ENCODE peak calls at places on chromosomes 2 and 18, in seven cellular contexts. N is Peyer's patch, Y is GM12865, V is hepatocyte, A is psoas muscle, W is brain microvascular endothelial cell, E is uterus. P is an unnamed sample.

GRCh38 chr2:233926806-233927205 is 9.6 kb downstream of the TRPM8 start:
- DNase-seq in A (no peak), W (no peak), E (no peak), Y (no peak), V (no peak), N (no peak), P (no peak)

GRCh38 chr2:113005030-113005509 is at the start of gene IL36A:
- DNase-seq in E (no peak), N (no peak), V (no peak), W (no peak), A (no peak), Y (no peak), P (no peak)

GRCh38 chr2:100907832-100908231 is 87.9 kb downstream of the NPAS2 start:
- DNase-seq in A (no peak), V (no peak), W (no peak), N (no peak), E (no peak), Y (no peak), P (no peak)

GRCh38 chr2:200667397-200667796 is 81.6 kb downstream of the AOX1 start:
- DNase-seq in A (no peak), Y (no peak), N (no peak), W (no peak), E (no peak), V (no peak), P (no peak)

GRCh38 chr2:38997784-38998183 is 108.1 kb downstream of the ARHGEF33 start:
- DNase-seq in Y (no peak), E (no peak), N (no peak), A (no peak), W (peak; percentile 89), V (peak; percentile 9), P (no peak)

GRCh38 chr18:52341617-52342381 is 1.8 kb downstream of the DCC start:
- DNase-seq in E (no peak), N (no peak), A (peak; percentile 35), Y (no peak), V (peak; percentile 50), W (no peak), P (no peak)

GRCh38 chr2:96930351-96931015 is 55.9 kb downstream of the FAM178B start:
- DNase-seq in W (no peak), N (no peak), A (no peak), V (no peak), E (no peak), Y (no peak), P (no peak)

GRCh38 chr2:75130171-75130570 is 69.1 kb downstream of the TACR1 start:
- DNase-seq in V (no peak), E (no peak), A (no peak), Y (peak; percentile 24), N (no peak), W (no peak), P (no peak)

GRCh38 chr18:65215865-65216466 is 534.8 kb upstream of the CDH7 start:
- DNase-seq in N (no peak), Y (no peak), W (no peak), A (no peak), V (no peak), E (no peak), P (no peak)

GRCh38 chr2:225867071-225867470 is 467.6 kb downstream of the NYAP2 start:
- DNase-seq in Y (no peak), V (no peak), W (peak; percentile 18), N (no peak), E (no peak), A (no peak), P (no peak)

GRCh38 chr2:80117401-80117800 is 187.2 kb downstream of the LRRTM1 start:
- DNase-seq in V (no peak), N (no peak), A (no peak), Y (no peak), W (no peak), E (no peak), P (no peak)

GRCh38 chr2:232146294-232146693 is 184.8 kb downstream of the DIS3L2 start:
- DNase-seq in V (no peak), Y (no peak), W (peak; percentile 66), A (no peak), E (no peak), N (no peak), P (no peak)

GRCh38 chr2:173221937-173222594 is 132.6 kb upstream of the CDCA7 start:
- DNase-seq in V (no peak), N (no peak), W (no peak), E (no peak), Y (peak; percentile 48), A (no peak), P (no peak)

GRCh38 chr2:196516541-196516940 is 123.0 kb upstream of the CCDC150 start:
- DNase-seq in E (no peak), W (no peak), Y (no peak), V (no peak), N (no peak), A (no peak), P (no peak)

GRCh38 chr2:60333264-60333663 is 220.2 kb downstream of the BCL11A start:
- DNase-seq in V (no peak), N (no peak), E (no peak), A (no peak), Y (no peak), W (no peak), P (no peak)

GRCh38 chr2:63975437-63976124 is 43.6 kb downstream of the VPS54 start:
- DNase-seq in A (no peak), E (no peak), Y (no peak), V (no peak), N (no peak), W (no peak), P (no peak)

GRCh38 chr2:3320910-3321605 is 56.6 kb downstream of the EIPR1 start:
- DNase-seq in Y (no peak), V (no peak), W (no peak), N (no peak), A (no peak), E (no peak), P (no peak)

GRCh38 chr2:206164261-206164862 is 4.7 kb downstream of the EEF1B2 start:
- DNase-seq in Y (peak; percentile 10), E (peak; percentile 28), W (peak; percentile 39), V (peak; percentile 47), N (peak; percentile 63), A (no peak), P (no peak)

GRCh38 chr2:16361261-16361990 is 304.2 kb downstream of the CYRIA start:
- DNase-seq in W (no peak), N (no peak), Y (no peak), A (no peak), V (no peak), E (no peak), P (no peak)
- TF ChIP-seq CTCF in W (no peak), N (no peak), Y (no peak), A (no peak), V (no peak), E (no peak), P (no peak)

GRCh38 chr2:78541088-78541450 is 484.4 kb upstream of the REG3G start:
- DNase-seq in A (no peak), V (no peak), W (no peak), Y (no peak), E (no peak), N (no peak), P (no peak)
- H3K4me3 ChIP-seq in A (no peak overlapping the region), V (no peak overlapping the region), W (no peak overlapping the region), Y (no peak overlapping the region), E (no peak overlapping the region), N (no peak overlapping the region), P (no peak overlapping the region)

DNA sequence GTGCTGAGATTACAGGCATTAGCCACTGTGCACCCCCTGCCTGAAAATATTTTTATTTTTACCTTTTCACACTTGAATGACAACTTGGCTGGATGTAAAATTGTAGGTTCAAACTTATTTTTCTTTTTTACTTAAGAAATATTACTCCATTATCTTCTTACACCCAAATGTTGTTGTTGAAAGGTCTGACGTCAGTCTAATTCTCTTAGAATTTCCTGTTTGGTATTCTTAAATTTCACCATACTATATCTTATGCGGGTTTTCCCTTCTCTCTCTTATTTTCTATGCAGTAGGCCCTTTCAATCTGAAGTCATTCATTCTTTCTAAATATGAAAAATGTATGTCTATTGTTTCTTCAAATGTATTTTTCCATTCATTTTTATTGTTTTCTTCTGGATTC is 29.1 kb upstream of the RAB11FIP5 start:
- DNase-seq in E (no peak), N (no peak), V (no peak), A (no peak), Y (no peak), W (no peak), P (no peak)
- TF ChIP-seq CTCF in E (no peak), N (no peak), V (no peak), A (no peak), Y (no peak), W (no peak), P (no peak)

DNA sequence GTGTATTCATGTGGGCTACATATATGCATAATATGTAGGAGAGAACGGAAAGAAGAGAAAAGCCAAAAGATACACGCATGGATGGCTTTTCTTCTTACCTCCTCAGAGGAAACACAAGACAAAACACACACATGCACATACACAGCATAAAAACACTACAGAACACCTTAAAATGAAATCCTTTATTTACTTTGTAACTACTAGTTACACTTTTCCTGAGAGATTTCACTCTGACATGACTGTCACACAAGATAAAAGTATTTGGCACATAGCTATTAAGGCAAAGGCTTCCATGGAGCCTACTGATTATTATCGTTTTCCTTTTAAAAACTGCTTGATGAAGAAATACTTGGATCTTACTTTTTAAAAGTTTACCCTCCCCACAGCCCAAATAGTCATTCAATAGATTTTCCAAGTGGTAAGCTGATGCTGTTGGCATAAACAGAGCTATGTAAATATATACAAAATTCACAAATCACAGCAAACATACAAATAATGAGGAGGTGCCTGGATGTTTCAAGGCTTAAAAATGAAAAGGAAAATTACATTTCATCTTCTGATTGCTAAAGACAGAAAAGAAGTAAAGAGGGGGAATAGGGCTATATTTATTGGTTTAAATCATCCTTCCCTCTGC is 8.6 kb downstream of the ZEB2 start:
- DNase-seq in Y (no peak), N (no peak), W (no peak), E (no peak), V (no peak), A (no peak), P (no peak)
- H3K4me3 ChIP-seq in Y (no peak overlapping the region), N (peak overlapping the region; percentile 31), W (peak overlapping the region; percentile 27), E (no peak overlapping the region), V (no peak overlapping the region), A (peak overlapping the region; percentile 89), P (peak overlapping the region; percentile 83)

GRCh38 chr2:33380001-33380609 is 96.3 kb upstream of the RASGRP3 start:
- DNase-seq in E (no peak), N (no peak), V (no peak), W (no peak), Y (peak; percentile 32), A (no peak), P (no peak)

GRCh38 chr2:33384562-33384961 is 91.9 kb upstream of the RASGRP3 start:
- DNase-seq in V (no peak), Y (no peak), E (no peak), A (no peak), N (no peak), W (no peak), P (no peak)

GRCh38 chr2:33380661-33381183 is 95.7 kb upstream of the RASGRP3 start:
- DNase-seq in N (no peak), A (no peak), V (no peak), E (no peak), Y (no peak), W (no peak), P (no peak)

GRCh38 chr2:33378551-33379220 is 97.8 kb upstream of the RASGRP3 start:
- DNase-seq in Y (no peak), W (no peak), A (no peak), V (no peak), N (no peak), E (no peak), P (no peak)

GRCh38 chr2:33383838-33384237 is 92.6 kb upstream of the RASGRP3 start:
- DNase-seq in N (no peak), Y (no peak), E (no peak), W (no peak), V (no peak), A (no peak), P (no peak)
- TF ChIP-seq CTCF in N (no peak), Y (no peak), E (no peak), W (no peak), V (no peak), A (no peak), P (no peak)

GRCh38 chr2:27887122-27887521 is 3.1 kb downstream of the RBKS start:
- DNase-seq in V (no peak), N (no peak), A (no peak), Y (no peak), W (no peak), E (no peak), P (no peak)
- H3K4me3 ChIP-seq in V (no peak overlapping the region), N (no peak overlapping the region), A (no peak overlapping the region), Y (no peak overlapping the region), W (no peak overlapping the region), E (no peak overlapping the region), P (no peak overlapping the region)

P was measured in heart left ventricle.